ENCODE peak calls at places on chromosomes 16 and 17, in four cellular contexts. Z is GM12878, C is GM12891, H is K562. M is an unnamed sample.

GRCh38 chr17:1979182-1979980 is 45.8 kb downstream of the RTN4RL1 start:
- DNase-seq in Z (no peak), C (no peak), H (no peak), M (no peak)

GRCh38 chr16:67822511-67822910 is 15.8 kb downstream of the TSNAXIP1 start:
- DNase-seq in Z (no peak), C (no peak), H (no peak), M (no peak)

GRCh38 chr17:61467416-61468262 is 15.4 kb downstream of the TBX4 start:
- DNase-seq in Z (no peak), C (no peak), H (peak), M (no peak)

GRCh38 chr17:10888858-10889257 is 51.0 kb upstream of the PIRT start:
- DNase-seq in Z (no peak), C (no peak), H (no peak), M (no peak)

GRCh38 chr16:48109496-48109895 is 46.3 kb downstream of the ABCC12 start:
- DNase-seq in Z (no peak), C (no peak), H (no peak), M (no peak)

GRCh38 chr16:23374721-23375120 is 72.6 kb downstream of the SCNN1B start:
- DNase-seq in Z (no peak), C (no peak), H (no peak), M (no peak)

GRCh38 chr17:75654176-75654575 is 12.8 kb downstream of the RECQL5 start:
- DNase-seq in Z (no peak), C (no peak), H (no peak), M (no peak)

GRCh38 chr16:48537909-48538745 is 71.9 kb downstream of the N4BP1 start:
- DNase-seq in Z (no peak), C (no peak), H (no peak), M (no peak)

GRCh38 chr16:4016648-4017047 is 99.6 kb downstream of the ADCY9 start:
- DNase-seq in Z (no peak), C (no peak), H (no peak), M (no peak)

GRCh38 chr17:72008236-72008874 is 112.5 kb upstream of the SOX9 start:
- DNase-seq in Z (no peak), C (no peak), H (no peak), M (no peak)

GRCh38 chr16:56312028-56312300 is 113.4 kb downstream of the AMFR start:
- DNase-seq in Z (no peak), C (no peak), H (no peak), M (no peak)

GRCh38 chr17:1179635-1180433 is at the start of gene ABR:
- DNase-seq in Z (no peak), C (peak), H (peak), M (peak)

GRCh38 chr17:10295728-10296343 is 77.0 kb downstream of the MYH13 start:
- DNase-seq in Z (peak), C (peak), H (peak), M (no peak)

GRCh38 chr17:55883112-55883511 is 132.3 kb downstream of the PCTP start:
- DNase-seq in Z (no peak), C (no peak), H (no peak), M (no peak)

GRCh38 chr16:73032548-73033270 is 15.2 kb downstream of the ZFHX3 start:
- DNase-seq in Z (peak), C (no peak), H (no peak), M (no peak)

GRCh38 chr17:65498831-65499230 is 62.6 kb downstream of the AXIN2 start:
- DNase-seq in Z (no peak), C (no peak), H (no peak), M (no peak)

GRCh38 chr17:30336369-30337171 is 2.7 kb upstream of the TMIGD1 start:
- DNase-seq in Z (no peak), C (no peak), H (peak), M (no peak)

GRCh38 chr16:8959921-8960787 is 3.6 kb downstream of the USP7 start:
- DNase-seq in Z (no peak), C (no peak), H (no peak), M (no peak)

GRCh38 chr16:30157214-30157613 is 26.2 kb upstream of the CORO1A start:
- DNase-seq in Z (no peak), C (no peak), H (no peak), M (no peak)

GRCh38 chr16:79609861-79610260 is 9.3 kb upstream of the MAF start:
- DNase-seq in Z (no peak), C (no peak), H (no peak), M (no peak)

GRCh38 chr17:42878123-42878880 is 22.3 kb upstream of the G6PC1 start:
- DNase-seq in Z (no peak), C (no peak), H (no peak), M (no peak)

GRCh38 chr17:3585826-3586225 is 23.4 kb downstream of the TRPV1 start:
- DNase-seq in Z (no peak), C (no peak), H (no peak), M (peak)

GRCh38 chr17:37792787-37793186 is 47.9 kb upstream of the HNF1B start:
- DNase-seq in Z (no peak), C (no peak), H (no peak), M (no peak)

GRCh38 chr17:81020767-81021497 is 14.0 kb upstream of the BAIAP2 start:
- DNase-seq in Z (no peak), C (peak), H (peak), M (peak)

GRCh38 chr16:27286446-27286845 is 17.9 kb upstream of the NSMCE1 start:
- DNase-seq in Z (no peak), C (no peak), H (no peak), M (no peak)

GRCh38 chr17:78831688-78832540 is 8.7 kb downstream of the USP36 start:
- DNase-seq in Z (no peak), C (no peak), H (no peak), M (no peak)

GRCh38 chr17:80866050-80866793 is 125.4 kb upstream of the CHMP6 start:
- DNase-seq in Z (peak), C (no peak), H (peak), M (no peak)

GRCh38 chr16:84117482-84117843 is 721 bp upstream of the MBTPS1 start:
- DNase-seq in Z (no peak), C (peak), H (no peak), M (no peak)

GRCh38 chr16:23020084-23020483 is 129.2 kb downstream of the USP31 start:
- DNase-seq in Z (no peak), C (no peak), H (peak), M (no peak)

GRCh38 chr16:2252806-2253148 is 1.4 kb upstream of the ECI1 start:
- DNase-seq in Z (no peak), C (no peak), H (no peak), M (no peak)

GRCh38 chr16:4979736-4980660 is 21.9 kb downstream of the SEC14L5 start:
- DNase-seq in Z (no peak), C (no peak), H (peak), M (no peak)

GRCh38 chr16:4133897-4134372 is 17.7 kb upstream of the ADCY9 start:
- DNase-seq in Z (no peak), C (no peak), H (no peak), M (no peak)

GRCh38 chr17:17051791-17052461 is 9.7 kb downstream of the MPRIP start:
- DNase-seq in Z (no peak), C (no peak), H (no peak), M (no peak)

GRCh38 chr17:77124192-77124908 is 16.4 kb upstream of the SEC14L1 start:
- DNase-seq in Z (no peak), C (no peak), H (no peak), M (no peak)

GRCh38 chr17:77128895-77129567 is 11.7 kb upstream of the SEC14L1 start:
- DNase-seq in Z (no peak), C (no peak), H (no peak), M (no peak)

GRCh38 chr17:77127735-77128361 is 12.9 kb upstream of the SEC14L1 start:
- DNase-seq in Z (no peak), C (no peak), H (peak), M (no peak)

GRCh38 chr17:77126519-77126918 is 14.2 kb upstream of the SEC14L1 start:
- DNase-seq in Z (no peak), C (no peak), H (no peak), M (no peak)

GRCh38 chr17:77125432-77125901 is 15.3 kb upstream of the SEC14L1 start:
- DNase-seq in Z (no peak), C (no peak), H (no peak), M (no peak)
- TF ChIP-seq POLR2AphosphoS5 in Z (no peak), C (no peak), H (no peak), M (no peak)

GRCh38 chr16:50246299-50247122 is 19.8 kb upstream of the ADCY7 start:
- DNase-seq in Z (no peak), C (no peak), H (no peak), M (no peak)
- TF ChIP-seq TAF1 in Z (no peak), C (no peak), H (peak), M (no peak)

GRCh38 chr17:18377437-18378204 is at the start of gene EVPLL:
- DNase-seq in Z (no peak), C (no peak), H (no peak), M (no peak)
- TF ChIP-seq POLR2AphosphoS5 in Z (no peak), C (no peak), H (no peak), M (no peak)

GRCh38 chr16:54140788-54141136 is 145.8 kb downstream of the IRX3 start:
- DNase-seq in Z (no peak), C (no peak), H (no peak), M (no peak)

GRCh38 chr16:54140057-54140787 is 146.4 kb downstream of the IRX3 start:
- DNase-seq in Z (no peak), C (no peak), H (no peak), M (no peak)

GRCh38 chr16:54135361-54136275 is 151.0 kb downstream of the IRX3 start:
- DNase-seq in Z (no peak), C (no peak), H (no peak), M (no peak)

GRCh38 chr16:54136276-54136625 is 150.3 kb downstream of the IRX3 start:
- DNase-seq in Z (no peak), C (no peak), H (no peak), M (no peak)
- TF ChIP-seq TAF1 in Z (no peak), C (no peak), H (no peak), M (no peak)

GRCh38 chr17:15350777-15351486 is 9.5 kb upstream of the TEKT3 start:
- DNase-seq in Z (no peak), C (no peak), H (no peak), M (no peak)
- TF ChIP-seq POLR2AphosphoS5 in Z (no peak), C (no peak), H (no peak), M (no peak)

DNA sequence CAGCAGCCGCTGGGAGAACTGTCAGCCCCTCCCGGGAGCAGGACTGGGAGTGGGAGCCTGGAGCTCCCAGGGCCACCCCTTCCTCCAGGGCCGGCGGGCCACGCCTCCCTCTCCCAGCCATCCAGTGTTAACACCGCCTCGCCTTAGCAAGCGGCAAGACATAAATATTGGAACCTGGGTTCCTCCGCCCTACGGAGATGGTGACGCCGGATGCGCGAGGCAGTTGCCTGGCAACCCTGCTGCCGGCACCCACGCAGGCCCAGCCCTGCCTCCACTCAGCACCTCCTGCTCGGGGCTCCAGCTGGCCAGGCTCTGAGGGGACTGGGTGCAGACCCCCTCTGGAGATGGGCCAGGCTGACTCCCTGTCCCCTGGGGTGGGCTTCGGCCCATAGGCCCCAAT is 27.4 kb upstream of the CACNA1H start:
- DNase-seq in Z (no peak), C (peak), H (peak), M (no peak)
- TF ChIP-seq TAF1 in Z (no peak), C (no peak), H (no peak), M (no peak)

GRCh38 chr16:88815901-88816589 is 4.3 kb upstream of the APRT start:
- DNase-seq in Z (no peak), C (peak), H (peak), M (peak)
- TF ChIP-seq POLR2AphosphoS5 in Z (no peak), C (no peak), H (no peak), M (no peak)

GRCh38 chr16:86528061-86528929 is 18.0 kb downstream of the FOXF1 start:
- DNase-seq in Z (no peak), C (no peak), H (no peak), M (no peak)
- TF ChIP-seq TAF1 in Z (no peak), C (no peak), H (no peak), M (no peak)

M was measured in GM12892.